ENCODE peak calls at places on chromosomes 12 and 14, in nine cellular contexts. B, Y, N, I, E, R, L, M and J are unnamed samples. For H3K4me1, the result is how much of the 10 kb centered on the place peaks cover.

GRCh38 chr12:50841654-50842531 is 833 bp upstream of the TMPRSS12 start:
- DNase-seq in N (no peak), L (no peak), E (no peak), M (no peak), I (no peak), Y (no peak), B (no peak), R (no peak), J (no peak)

GRCh38 chr12:89768586-89769482 is 60.2 kb upstream of the ATP2B1 start:
- DNase-seq in N (no peak), B (peak), M (no peak), I (no peak), Y (no peak), R (no peak), L (no peak), E (no peak), J (no peak)

GRCh38 chr14:82447586-82447985 is 913.9 kb upstream of the SEL1L start:
- DNase-seq in M (no peak), N (no peak), R (peak), Y (no peak), E (no peak), I (peak), B (no peak), L (no peak), J (no peak)

GRCh38 chr12:59149995-59150642 is 229.8 kb upstream of the LRIG3 start:
- DNase-seq in Y (peak), B (peak), M (no peak), L (peak), I (peak), E (peak), N (no peak), R (peak), J (peak)

GRCh38 chr14:58901826-58902225 is 264.1 kb downstream of the DACT1 start:
- DNase-seq in N (no peak), R (no peak), Y (no peak), L (no peak), B (peak), I (no peak), M (no peak), E (no peak), J (no peak)

GRCh38 chr12:118549506-118550109 is 173.3 kb downstream of the SUDS3 start:
- DNase-seq in I (no peak), B (no peak), L (no peak), M (no peak), N (no peak), E (no peak), Y (no peak), R (no peak), J (no peak)

GRCh38 chr14:103711516-103712431 is 3.5 kb downstream of the XRCC3 start:
- DNase-seq in E (peak), L (no peak), Y (no peak), N (peak), R (no peak), B (no peak), M (no peak), I (no peak), J (no peak)

GRCh38 chr12:12210983-12211382 is 55.9 kb downstream of the LRP6 start:
- DNase-seq in I (no peak), R (no peak), L (no peak), Y (no peak), N (no peak), M (no peak), B (no peak), E (no peak), J (peak)

GRCh38 chr12:109053382-109054123 is 1.2 kb downstream of the USP30 start:
- DNase-seq in B (peak), M (no peak), R (no peak), L (no peak), N (no peak), Y (peak), I (no peak), E (no peak), J (peak)

GRCh38 chr14:95156153-95156764 is 1.1 kb downstream of the DICER1 start:
- DNase-seq in L (peak), B (peak), E (no peak), Y (peak), R (peak), N (no peak), I (no peak), M (no peak), J (no peak)

GRCh38 chr12:71183018-71183417 is 25.2 kb upstream of the TSPAN8 start:
- DNase-seq in E (no peak), R (no peak), B (peak), Y (no peak), M (no peak), I (no peak), N (no peak), L (no peak), J (no peak)

GRCh38 chr14:86057018-86057667 is 527.2 kb downstream of the FLRT2 start:
- DNase-seq in I (peak), R (peak), Y (peak), N (no peak), B (peak), L (peak), M (peak), E (no peak), J (peak)

GRCh38 chr14:94171208-94171607 is 2.9 kb upstream of the PPP4R4 start:
- DNase-seq in B (no peak), R (no peak), L (no peak), M (no peak), E (no peak), I (no peak), N (no peak), Y (no peak), J (no peak)

GRCh38 chr12:60333461-60333860 is 737.6 kb downstream of the SLC16A7 start:
- DNase-seq in R (no peak), L (no peak), B (no peak), N (no peak), I (no peak), Y (no peak), E (no peak), M (no peak), J (no peak)

GRCh38 chr12:77941396-77941795 is 110.7 kb downstream of the NAV3 start:
- DNase-seq in N (no peak), M (no peak), E (no peak), I (no peak), Y (no peak), R (no peak), B (no peak), L (no peak), J (no peak)

GRCh38 chr14:35341454-35342159 is 49.4 kb downstream of the PSMA6 start:
- DNase-seq in M (peak), R (peak), B (peak), Y (peak), L (peak), I (peak), E (peak), N (peak), J (no peak)

GRCh38 chr14:100065161-100065871 is at the start of gene EVL:
- DNase-seq in Y (no peak), M (no peak), I (no peak), N (no peak), L (no peak), R (no peak), E (no peak), B (no peak), J (peak)

GRCh38 chr12:56079729-56080555 is at the start of gene ERBB3:
- DNase-seq in I (peak), N (peak), M (peak), Y (peak), L (peak), R (peak), E (peak), B (peak), J (peak)

GRCh38 chr12:56082967-56083366 is 3.0 kb downstream of the ERBB3 start:
- DNase-seq in L (no peak), M (no peak), I (no peak), N (no peak), Y (no peak), R (peak), E (no peak), B (no peak), J (no peak)

GRCh38 chr12:56080556-56081138 is 682 bp downstream of the ERBB3 start:
- DNase-seq in B (no peak), R (peak), N (no peak), L (peak), M (no peak), Y (peak), E (no peak), I (peak), J (no peak)

GRCh38 chr12:56082382-56082781 is 2.4 kb downstream of the ERBB3 start:
- DNase-seq in R (peak), N (no peak), L (no peak), M (no peak), B (no peak), E (no peak), Y (no peak), I (no peak), J (no peak)

DNA sequence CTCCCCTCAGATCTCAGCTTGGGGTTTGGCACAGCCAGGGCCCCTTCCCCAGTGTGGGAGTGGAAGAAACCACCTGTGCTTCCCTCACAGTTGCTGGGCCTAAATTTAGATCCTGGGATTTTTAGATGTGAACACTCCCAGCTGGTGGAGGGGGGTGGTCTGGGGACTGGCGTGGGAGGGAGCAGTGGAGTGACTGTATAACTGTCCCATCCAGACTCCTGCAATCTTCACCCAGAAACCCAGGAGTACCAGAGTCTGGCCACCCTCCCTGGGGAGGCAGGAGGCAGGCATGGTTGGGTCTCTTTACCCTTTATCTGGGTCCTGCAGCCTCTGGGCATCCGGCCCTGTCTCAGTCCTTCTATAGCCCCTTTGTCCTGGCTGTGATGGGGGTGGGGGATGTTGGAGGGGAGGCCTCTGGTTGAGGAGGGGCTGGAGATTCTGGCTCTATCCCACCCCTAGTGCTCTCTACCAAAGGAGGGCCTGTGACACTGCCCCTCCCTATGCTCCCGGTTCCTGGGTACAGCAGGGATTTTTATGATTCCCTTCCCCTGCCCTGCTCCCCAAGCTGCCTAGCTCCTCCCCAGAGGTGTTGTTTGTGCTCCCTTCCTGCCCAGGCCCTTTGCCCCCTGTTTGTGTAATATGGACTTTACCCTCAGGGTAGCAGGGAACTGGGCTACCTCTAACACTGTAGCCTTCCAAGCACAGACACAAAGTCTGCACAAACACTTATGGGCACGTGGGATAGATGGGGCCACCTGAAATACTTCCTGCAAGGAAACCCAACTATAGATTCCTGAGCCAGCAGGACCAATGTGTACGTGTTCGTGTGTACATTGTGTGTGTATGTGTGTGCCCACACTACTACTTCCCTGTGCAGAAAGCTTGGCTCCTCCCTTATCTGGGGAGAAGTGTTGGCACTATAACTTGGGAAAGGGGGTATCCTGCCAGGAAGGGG is 1.7 kb downstream of the ERBB3 start:
- DNase-seq in I (peak), Y (peak), L (no peak), R (peak), B (no peak), E (no peak), M (no peak), N (no peak), J (no peak)
- H3K27ac ChIP-seq in I (peak), Y (no peak), L (peak), R (peak), B (peak), E (no peak), M (peak), N (no peak), J (no peak)

GRCh38 chr14:106652494-106652893 is 1126.1 kb downstream of the TMEM121 start:
- DNase-seq in I (no peak), R (no peak), N (no peak), M (no peak), B (no peak), E (no peak), L (no peak), Y (no peak), J (no peak)
- H3K4me1 ChIP-seq in I (under half), R (under half), N (under half), M (under half), B (under half), E (under half), L (under half), Y (under half), J (under half)

DNA sequence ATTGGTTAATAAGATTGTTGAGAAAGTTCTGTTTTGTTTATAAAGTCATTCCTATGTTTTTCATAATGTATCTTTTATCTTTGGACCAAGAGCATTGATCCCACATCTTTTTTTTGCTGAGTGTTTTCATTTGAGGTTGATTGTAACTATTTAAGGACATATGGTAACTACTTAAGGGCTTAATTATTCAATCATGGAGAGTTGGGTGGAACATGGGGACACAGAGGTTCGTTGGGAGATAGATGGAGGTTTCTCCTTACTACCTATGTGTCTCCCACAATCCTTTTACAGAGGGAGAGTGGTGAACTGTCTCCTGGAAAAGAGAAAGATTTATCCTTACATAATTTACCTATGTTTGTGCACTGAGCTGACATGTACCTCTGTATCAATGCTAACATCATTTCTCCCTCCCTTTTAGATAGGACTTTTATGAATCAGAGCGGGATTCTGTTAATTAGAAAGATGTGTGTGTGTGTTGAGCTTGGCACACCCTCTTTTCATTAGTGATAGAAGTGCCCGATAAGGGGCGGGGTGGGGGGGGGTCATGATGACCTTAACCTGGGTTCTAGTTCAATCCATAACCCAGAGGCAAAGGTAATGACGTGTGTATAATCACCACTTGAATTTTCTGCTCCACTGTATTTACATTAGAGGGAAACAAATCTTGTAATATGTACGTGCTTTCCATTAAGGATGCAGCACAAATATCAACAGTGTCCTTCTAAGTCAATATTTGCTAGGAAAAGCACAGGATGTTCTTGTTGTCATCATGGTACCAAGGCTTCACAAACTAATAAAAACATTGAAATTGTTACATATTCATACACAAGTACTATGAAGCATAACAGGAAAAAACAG is 121.0 kb upstream of the SLC38A2 start:
- DNase-seq in E (no peak), B (no peak), L (no peak), N (no peak), I (no peak), R (no peak), M (no peak), Y (no peak), J (no peak)
- H3K27ac ChIP-seq in E (peak), B (peak), L (no peak), N (peak), I (peak), R (peak), M (peak), Y (no peak), J (no peak)

GRCh38 chr14:66140213-66140918 is 345.8 kb upstream of the CCDC196 start:
- DNase-seq in L (no peak), E (no peak), M (no peak), N (no peak), R (no peak), Y (peak), I (no peak), B (no peak), J (no peak)
- H3K4me1 ChIP-seq in L (under half), E (under half), M (under half), N (under half), R (under half), Y (under half), I (under half), B (under half), J (under half)

GRCh38 chr14:55819610-55820304 is 239.8 kb downstream of the KTN1 start:
- DNase-seq in E (no peak), B (peak), L (no peak), R (no peak), I (no peak), M (no peak), N (no peak), Y (no peak), J (no peak)
- H3K27ac ChIP-seq in E (no peak), B (no peak), L (no peak), R (no peak), I (no peak), M (no peak), N (no peak), Y (no peak), J (no peak)

DNA sequence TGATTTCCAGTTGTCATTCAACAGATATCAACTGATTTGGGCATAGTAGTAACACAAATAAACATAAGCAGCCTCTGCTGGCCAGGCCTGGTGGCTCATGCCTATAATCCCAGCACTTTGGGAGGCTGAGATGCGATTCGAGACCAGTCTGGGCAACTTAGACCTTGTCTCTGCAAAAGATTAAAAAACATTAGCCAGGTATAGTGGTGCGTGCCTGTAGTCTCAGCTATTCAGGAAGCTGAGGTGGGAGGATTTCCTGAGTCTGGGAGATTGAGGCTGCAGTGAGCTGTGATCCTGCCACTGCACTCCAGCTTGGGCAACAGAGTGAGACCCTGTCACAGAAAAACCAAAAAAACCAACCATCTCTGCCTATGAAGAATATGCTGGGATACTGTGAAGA is 7.1 kb downstream of the METAP2 start:
- DNase-seq in Y (no peak), E (no peak), B (no peak), M (no peak), N (no peak), R (no peak), I (no peak), L (no peak), J (no peak)
- H3K4me1 ChIP-seq in Y (half or more), E (under half), B (under half), M (under half), N (under half), R (under half), I (under half), L (under half), J (under half)